ENCODE peak calls at places on chromosomes 11 and 22, in nine cellular contexts. M is cardiac muscle cell, N is cardiac fibroblast, O is coronary artery, B is IMR-90, K is trophoblast cell, P is esophagus squamous epithelium, S is H7, Y is mesendoderm. X is an unnamed sample.

GRCh38 chr22:46753360-46753759 is 9.1 kb upstream of the TBC1D22A start:
- DNase-seq in S (no peak), N (no peak), B (no peak), O (no peak), M (no peak), Y (no peak), K (no peak), P (no peak), X (no peak)

GRCh38 chr11:101707477-101707876 is 123.7 kb upstream of the TRPC6 start:
- DNase-seq in Y (peak), S (no peak), M (no peak), B (no peak), N (no peak), K (peak), O (no peak), P (no peak), X (no peak)

GRCh38 chr11:96084610-96085348 is 160.9 kb upstream of the MTMR2 start:
- DNase-seq in M (no peak), P (no peak), O (no peak), S (no peak), B (peak), N (no peak), Y (no peak), K (no peak), X (no peak)

GRCh38 chr11:108733479-108734116 is 68.7 kb downstream of the DDX10 start:
- DNase-seq in B (peak), M (peak), S (no peak), O (no peak), Y (peak), N (peak), P (no peak), K (no peak), X (peak)

GRCh38 chr11:112886707-112887370 is 74.4 kb upstream of the NCAM1 start:
- DNase-seq in B (no peak), O (no peak), N (no peak), Y (no peak), K (peak), M (peak), S (no peak), P (no peak), X (no peak)

GRCh38 chr22:21082248-21082647 is 36.5 kb downstream of the LRRC74B start:
- DNase-seq in S (no peak), K (peak), P (no peak), B (peak), Y (no peak), M (peak), N (no peak), O (no peak), X (peak)

GRCh38 chr11:75813126-75813525 is 1.9 kb upstream of the UVRAG start:
- DNase-seq in N (peak), O (no peak), B (no peak), S (no peak), P (no peak), M (no peak), Y (no peak), K (peak), X (peak)

GRCh38 chr11:135074397-135074998 is 662.5 kb upstream of the B3GAT1 start:
- DNase-seq in N (peak), O (no peak), Y (peak), B (no peak), P (no peak), M (peak), S (no peak), K (no peak), X (peak)

GRCh38 chr11:115527534-115528125 is 23.4 kb upstream of the CADM1 start:
- DNase-seq in N (no peak), B (no peak), P (no peak), K (no peak), O (no peak), S (peak), M (no peak), Y (peak), X (peak)

GRCh38 chr11:23124249-23124648 is 264.0 kb upstream of the CCDC179 start:
- DNase-seq in P (no peak), K (no peak), B (peak), Y (no peak), M (no peak), S (no peak), N (peak), O (no peak), X (no peak)

GRCh38 chr11:102807921-102808320 is 10.0 kb upstream of the MMP1 start:
- DNase-seq in M (peak), Y (peak), N (peak), P (no peak), B (peak), O (no peak), K (peak), S (peak), X (peak)

GRCh38 chr11:77038029-77038824 is 4.0 kb downstream of the B3GNT6 start:
- DNase-seq in K (no peak), O (no peak), N (no peak), Y (no peak), M (no peak), S (no peak), P (no peak), B (peak), X (no peak)

GRCh38 chr11:112016088-112016764 is 9.0 kb upstream of the DLAT start:
- DNase-seq in Y (no peak), B (peak), P (no peak), K (no peak), N (peak), S (no peak), O (no peak), M (peak), X (no peak)

GRCh38 chr11:64232182-64233018 is 2.0 kb upstream of the VEGFB start:
- DNase-seq in O (no peak), S (no peak), Y (no peak), N (no peak), M (no peak), B (no peak), P (no peak), K (no peak), X (no peak)

GRCh38 chr11:126817096-126817495 is 183.5 kb downstream of the KIRREL3 start:
- DNase-seq in B (peak), P (no peak), N (peak), S (no peak), K (no peak), M (no peak), O (no peak), Y (no peak), X (no peak)

GRCh38 chr11:28757725-28758515 is 649.7 kb downstream of the METTL15 start:
- DNase-seq in Y (no peak), O (no peak), S (no peak), N (peak), M (peak), K (no peak), P (no peak), B (peak), X (peak)

GRCh38 chr22:25837288-25837900 is 95.4 kb downstream of the MYO18B start:
- DNase-seq in S (no peak), K (no peak), P (no peak), M (no peak), B (no peak), N (no peak), O (peak), Y (no peak), X (no peak)

GRCh38 chr22:49724030-49724892 is 103.4 kb downstream of the BRD1 start:
- DNase-seq in M (no peak), K (no peak), N (no peak), B (no peak), P (no peak), Y (no peak), O (no peak), S (peak), X (no peak)

GRCh38 chr22:27358096-27358870 is 443.3 kb downstream of the MN1 start:
- DNase-seq in S (no peak), N (no peak), O (no peak), B (no peak), K (no peak), M (no peak), Y (no peak), P (no peak), X (no peak)

GRCh38 chr22:43423046-43423445 is 11.2 kb downstream of the MPPED1 start:
- DNase-seq in Y (no peak), B (no peak), P (no peak), M (no peak), O (no peak), N (no peak), S (no peak), K (no peak), X (no peak)

GRCh38 chr11:57277845-57278720 is 41.0 kb upstream of the APLNR start:
- DNase-seq in N (peak), M (peak), B (peak), S (peak), K (peak), P (no peak), O (no peak), Y (peak), X (peak)
- H3K4me3 ChIP-seq in N (peak), M (no peak), B (peak), S (no peak), K (no peak), P (peak), O (peak), Y (no peak), X (no peak)

GRCh38 chr11:18319914-18320313 is 2.0 kb downstream of the HPS5 start:
- DNase-seq in S (no peak), N (no peak), K (no peak), O (no peak), Y (no peak), P (no peak), M (no peak), B (no peak), X (no peak)

GRCh38 chr11:18321991-18322711 is at the start of the genes GTF2H1 and HPS5:
- DNase-seq in O (peak), M (peak), N (peak), P (peak), Y (peak), K (peak), B (peak), S (peak), X (peak)

GRCh38 chr11:18321622-18321990 is 334 bp downstream of the HPS5 start:
- DNase-seq in Y (no peak), M (no peak), K (no peak), B (no peak), N (no peak), S (no peak), O (no peak), P (no peak), X (no peak)

GRCh38 chr11:18322818-18323570 is 627 bp downstream of the GTF2H1 start:
- DNase-seq in Y (peak), N (peak), O (no peak), M (no peak), K (no peak), P (no peak), S (no peak), B (no peak), X (peak)

DNA sequence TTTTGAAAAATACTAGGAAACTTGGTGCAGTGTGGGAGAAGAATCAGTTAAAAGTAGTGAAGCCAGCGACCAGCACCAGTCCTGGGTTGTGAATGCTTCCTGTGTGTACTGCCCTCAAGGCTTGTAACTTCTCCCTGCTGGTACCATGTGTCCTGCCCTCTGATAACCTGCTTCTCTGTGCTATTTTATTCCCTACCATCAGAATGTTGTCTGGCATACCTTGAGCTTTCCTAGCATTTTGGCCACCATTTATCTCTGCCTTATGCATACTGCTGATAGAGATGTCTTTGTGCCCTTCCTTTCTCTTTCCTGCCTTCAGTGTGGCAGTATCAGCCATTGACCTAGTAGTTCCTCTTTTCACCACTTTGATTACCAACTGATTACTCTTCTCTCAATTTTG is 2.0 kb downstream of the GTF2H1 start:
- DNase-seq in O (no peak), M (no peak), B (no peak), S (no peak), N (no peak), P (no peak), K (peak), Y (peak), X (no peak)
- H3K4me3 ChIP-seq in O (peak), M (no peak), B (no peak), S (no peak), N (peak), P (peak), K (no peak), Y (no peak), X (peak)

GRCh38 chr22:19360862-19361261 is 69.3 kb upstream of the CLTCL1 start:
- DNase-seq in N (no peak), M (no peak), S (no peak), P (no peak), O (no peak), Y (no peak), B (no peak), K (no peak), X (no peak)

GRCh38 chr22:19358703-19359553 is 67.4 kb upstream of the CLTCL1 start:
- DNase-seq in K (no peak), B (no peak), S (no peak), M (no peak), Y (no peak), O (no peak), P (no peak), N (no peak), X (no peak)

GRCh38 chr22:19360300-19360792 is 68.8 kb upstream of the CLTCL1 start:
- DNase-seq in N (no peak), P (no peak), O (no peak), Y (peak), K (no peak), S (no peak), M (no peak), B (no peak), X (no peak)

GRCh38 chr22:19359554-19360299 is 68.2 kb upstream of the CLTCL1 start:
- DNase-seq in B (no peak), O (no peak), P (no peak), N (no peak), K (no peak), S (no peak), M (no peak), Y (no peak), X (no peak)

GRCh38 chr22:19361501-19362103 is 69.9 kb downstream of the HIRA start:
- DNase-seq in S (no peak), B (no peak), K (no peak), O (no peak), N (no peak), P (no peak), M (no peak), Y (no peak), X (no peak)
- H3K4me3 ChIP-seq in S (no peak), B (no peak), K (no peak), O (no peak), N (no peak), P (no peak), M (no peak), Y (no peak), X (no peak)

GRCh38 chr11:57305523-57305922 is 19.2 kb downstream of the TNKS1BP1 start:
- DNase-seq in M (no peak), S (peak), B (no peak), N (no peak), Y (no peak), O (no peak), P (no peak), K (no peak), X (no peak)
- H3K4me3 ChIP-seq in M (no peak), S (no peak), B (no peak), N (no peak), Y (no peak), O (no peak), P (no peak), K (no peak), X (peak)

GRCh38 chr11:61777234-61778090 is 14.9 kb downstream of the TMEM258 start:
- DNase-seq in B (no peak), Y (no peak), P (no peak), K (no peak), O (no peak), M (no peak), S (peak), N (no peak), X (no peak)
- H3K4me3 ChIP-seq in B (no peak), Y (no peak), P (peak), K (no peak), O (peak), M (no peak), S (no peak), N (no peak), X (no peak)

GRCh38 chr11:35142481-35143207 is 3.7 kb downstream of the CD44 start:
- DNase-seq in O (no peak), N (peak), S (no peak), P (no peak), Y (no peak), B (peak), K (peak), M (peak), X (peak)
- H3K4me3 ChIP-seq in O (peak), N (peak), S (no peak), P (peak), Y (no peak), B (peak), K (no peak), M (no peak), X (peak)